ENCODE peak calls at places on chromosomes 11 and 22, in nine cellular contexts. One of them, this sample, is unnamed.

GRCh38 chr11:9905562-9905961 is 241.7 kb downstream of the SWAP70 start:
- DNase-seq in lung: no peak
- DNase-seq in HAP-1: peak; percentile 67
- DNase-seq in gastrocnemius medialis: no peak
- DNase-seq in K562: no peak
- DNase-seq in CD4-positive, alpha-beta memory T cell: no peak
- DNase-seq in PC-3: no peak
- DNase-seq in suprapubic skin: no peak
- DNase-seq in effector memory CD4-positive, alpha-beta T cell: no peak
- DNase-seq in this sample: no peak

GRCh38 chr11:84289381-84289906 is 1003.3 kb upstream of the CCDC90B start:
- DNase-seq in lung: no peak
- DNase-seq in HAP-1: no peak
- DNase-seq in gastrocnemius medialis: no peak
- DNase-seq in K562: no peak
- DNase-seq in CD4-positive, alpha-beta memory T cell: no peak
- DNase-seq in PC-3: peak; percentile 6
- DNase-seq in suprapubic skin: no peak
- DNase-seq in effector memory CD4-positive, alpha-beta T cell: no peak
- DNase-seq in this sample: peak; percentile 9

GRCh38 chr22:33853200-33854097 is 66.8 kb downstream of the LARGE1 start:
- DNase-seq in lung: peak; percentile 65
- DNase-seq in HAP-1: peak; percentile 59
- DNase-seq in gastrocnemius medialis: peak; percentile 29
- DNase-seq in K562: no peak
- DNase-seq in CD4-positive, alpha-beta memory T cell: no peak
- DNase-seq in PC-3: peak; percentile 2
- DNase-seq in suprapubic skin: no peak
- DNase-seq in effector memory CD4-positive, alpha-beta T cell: no peak
- DNase-seq in this sample: peak; percentile 85

GRCh38 chr11:84608788-84609309 is 1018.3 kb downstream of the DLG2 start:
- DNase-seq in lung: peak; percentile 44
- DNase-seq in HAP-1: no peak
- DNase-seq in gastrocnemius medialis: peak; percentile 46
- DNase-seq in K562: no peak
- DNase-seq in CD4-positive, alpha-beta memory T cell: no peak
- DNase-seq in PC-3: no peak
- DNase-seq in suprapubic skin: no peak
- DNase-seq in effector memory CD4-positive, alpha-beta T cell: no peak
- DNase-seq in this sample: no peak

GRCh38 chr11:19962795-19963163 is 197.5 kb downstream of the DBX1 start:
- DNase-seq in lung: no peak
- DNase-seq in HAP-1: no peak
- DNase-seq in gastrocnemius medialis: no peak
- DNase-seq in K562: no peak
- DNase-seq in CD4-positive, alpha-beta memory T cell: no peak
- DNase-seq in PC-3: no peak
- DNase-seq in suprapubic skin: no peak
- DNase-seq in effector memory CD4-positive, alpha-beta T cell: no peak
- DNase-seq in this sample: no peak

GRCh38 chr11:64743591-64744543 is at the start of gene RASGRP2:
- DNase-seq in lung: peak; percentile 74
- DNase-seq in HAP-1: no peak
- DNase-seq in gastrocnemius medialis: peak; percentile 73
- DNase-seq in K562: peak; percentile 73
- DNase-seq in CD4-positive, alpha-beta memory T cell: peak; percentile 87
- DNase-seq in PC-3: peak; percentile 40
- DNase-seq in suprapubic skin: peak; percentile 90
- DNase-seq in effector memory CD4-positive, alpha-beta T cell: peak; percentile 77
- DNase-seq in this sample: no peak

GRCh38 chr22:36579441-36579840 is 50.5 kb upstream of the EIF3D start:
- DNase-seq in lung: no peak
- DNase-seq in HAP-1: no peak
- DNase-seq in gastrocnemius medialis: no peak
- DNase-seq in K562: no peak
- DNase-seq in CD4-positive, alpha-beta memory T cell: no peak
- DNase-seq in PC-3: no peak
- DNase-seq in suprapubic skin: no peak
- DNase-seq in effector memory CD4-positive, alpha-beta T cell: no peak
- DNase-seq in this sample: no peak

GRCh38 chr11:111629499-111629898 is 27.2 kb downstream of the SIK2 start:
- DNase-seq in lung: no peak
- DNase-seq in HAP-1: no peak
- DNase-seq in gastrocnemius medialis: no peak
- DNase-seq in K562: no peak
- DNase-seq in CD4-positive, alpha-beta memory T cell: no peak
- DNase-seq in PC-3: no peak
- DNase-seq in suprapubic skin: no peak
- DNase-seq in effector memory CD4-positive, alpha-beta T cell: no peak
- DNase-seq in this sample: no peak

GRCh38 chr11:118961591-118961990 is 5.5 kb downstream of the UPK2 start:
- DNase-seq in lung: no peak
- DNase-seq in HAP-1: no peak
- DNase-seq in gastrocnemius medialis: no peak
- DNase-seq in K562: no peak
- DNase-seq in CD4-positive, alpha-beta memory T cell: no peak
- DNase-seq in PC-3: no peak
- DNase-seq in suprapubic skin: no peak
- DNase-seq in effector memory CD4-positive, alpha-beta T cell: no peak
- DNase-seq in this sample: no peak

GRCh38 chr11:103683581-103683980 is 352.9 kb upstream of the DDI1 start:
- DNase-seq in lung: no peak
- DNase-seq in HAP-1: no peak
- DNase-seq in gastrocnemius medialis: no peak
- DNase-seq in K562: no peak
- DNase-seq in CD4-positive, alpha-beta memory T cell: no peak
- DNase-seq in PC-3: peak; percentile 20
- DNase-seq in suprapubic skin: no peak
- DNase-seq in effector memory CD4-positive, alpha-beta T cell: no peak
- DNase-seq in this sample: no peak

GRCh38 chr11:36153581-36153980 is 135.6 kb downstream of the COMMD9 start:
- DNase-seq in lung: no peak
- DNase-seq in HAP-1: no peak
- DNase-seq in gastrocnemius medialis: no peak
- DNase-seq in K562: no peak
- DNase-seq in CD4-positive, alpha-beta memory T cell: no peak
- DNase-seq in PC-3: no peak
- DNase-seq in suprapubic skin: no peak
- DNase-seq in effector memory CD4-positive, alpha-beta T cell: no peak
- DNase-seq in this sample: no peak

GRCh38 chr11:67048515-67048914 is 8.1 kb upstream of the RHOD start:
- DNase-seq in lung: no peak
- DNase-seq in HAP-1: no peak
- DNase-seq in gastrocnemius medialis: no peak
- DNase-seq in K562: no peak
- DNase-seq in CD4-positive, alpha-beta memory T cell: no peak
- DNase-seq in PC-3: no peak
- DNase-seq in suprapubic skin: peak; percentile 79
- DNase-seq in effector memory CD4-positive, alpha-beta T cell: no peak
- DNase-seq in this sample: no peak

GRCh38 chr11:17738350-17739207 is 4.0 kb downstream of the KCNC1 start:
- DNase-seq in lung: no peak
- DNase-seq in HAP-1: no peak
- DNase-seq in gastrocnemius medialis: no peak
- DNase-seq in K562: peak; percentile 37
- DNase-seq in CD4-positive, alpha-beta memory T cell: no peak
- DNase-seq in PC-3: no peak
- DNase-seq in suprapubic skin: peak; percentile 40
- DNase-seq in effector memory CD4-positive, alpha-beta T cell: no peak
- DNase-seq in this sample: no peak

GRCh38 chr11:64553554-64554201 is 37.3 kb upstream of the SLC22A12 start:
- DNase-seq in lung: peak; percentile 53
- DNase-seq in HAP-1: peak; percentile 59
- DNase-seq in gastrocnemius medialis: no peak
- DNase-seq in K562: peak; percentile 79
- DNase-seq in CD4-positive, alpha-beta memory T cell: peak; percentile 40
- DNase-seq in PC-3: peak; percentile 65
- DNase-seq in suprapubic skin: peak; percentile 65
- DNase-seq in effector memory CD4-positive, alpha-beta T cell: peak; percentile 21
- DNase-seq in this sample: peak; percentile 28

GRCh38 chr22:42202669-42203068 is 67.8 kb downstream of the TCF20 start:
- DNase-seq in lung: no peak
- DNase-seq in HAP-1: no peak
- DNase-seq in gastrocnemius medialis: no peak
- DNase-seq in K562: no peak
- DNase-seq in CD4-positive, alpha-beta memory T cell: peak; percentile 45
- DNase-seq in PC-3: no peak
- DNase-seq in suprapubic skin: no peak
- DNase-seq in effector memory CD4-positive, alpha-beta T cell: peak; percentile 23
- DNase-seq in this sample: no peak

GRCh38 chr11:108916935-108917334 is 252.1 kb downstream of the DDX10 start:
- DNase-seq in lung: no peak
- DNase-seq in HAP-1: no peak
- DNase-seq in gastrocnemius medialis: no peak
- DNase-seq in K562: no peak
- DNase-seq in CD4-positive, alpha-beta memory T cell: no peak
- DNase-seq in PC-3: no peak
- DNase-seq in suprapubic skin: no peak
- DNase-seq in effector memory CD4-positive, alpha-beta T cell: no peak
- DNase-seq in this sample: no peak

GRCh38 chr22:31630331-31631329 is 31.4 kb downstream of the PISD start:
- DNase-seq in lung: peak; percentile 83
- DNase-seq in HAP-1: peak; percentile 79
- DNase-seq in gastrocnemius medialis: peak; percentile 31
- DNase-seq in K562: peak; percentile 90
- DNase-seq in CD4-positive, alpha-beta memory T cell: peak; percentile 88
- DNase-seq in PC-3: peak; percentile 71
- DNase-seq in suprapubic skin: peak; percentile 87
- DNase-seq in effector memory CD4-positive, alpha-beta T cell: peak; percentile 85
- DNase-seq in this sample: peak; percentile 72

GRCh38 chr22:31631381-31631780 is 30.6 kb downstream of the PISD start:
- DNase-seq in lung: no peak
- DNase-seq in HAP-1: no peak
- DNase-seq in gastrocnemius medialis: no peak
- DNase-seq in K562: no peak
- DNase-seq in CD4-positive, alpha-beta memory T cell: no peak
- DNase-seq in PC-3: no peak
- DNase-seq in suprapubic skin: no peak
- DNase-seq in effector memory CD4-positive, alpha-beta T cell: no peak
- DNase-seq in this sample: no peak

GRCh38 chr22:31628362-31628761 is 33.7 kb downstream of the PISD start:
- DNase-seq in lung: no peak
- DNase-seq in HAP-1: no peak
- DNase-seq in gastrocnemius medialis: no peak
- DNase-seq in K562: no peak
- DNase-seq in CD4-positive, alpha-beta memory T cell: no peak
- DNase-seq in PC-3: no peak
- DNase-seq in suprapubic skin: no peak
- DNase-seq in effector memory CD4-positive, alpha-beta T cell: no peak
- DNase-seq in this sample: no peak

GRCh38 chr22:31628969-31629723 is 32.9 kb downstream of the PISD start:
- DNase-seq in lung: no peak
- DNase-seq in HAP-1: no peak
- DNase-seq in gastrocnemius medialis: no peak
- DNase-seq in K562: peak; percentile 50
- DNase-seq in CD4-positive, alpha-beta memory T cell: no peak
- DNase-seq in PC-3: no peak
- DNase-seq in suprapubic skin: no peak
- DNase-seq in effector memory CD4-positive, alpha-beta T cell: no peak
- DNase-seq in this sample: no peak

GRCh38 chr22:31629741-31630184 is 32.3 kb downstream of the PISD start:
- DNase-seq in lung: no peak
- DNase-seq in HAP-1: no peak
- DNase-seq in gastrocnemius medialis: no peak
- DNase-seq in K562: no peak
- DNase-seq in CD4-positive, alpha-beta memory T cell: no peak
- DNase-seq in PC-3: no peak
- DNase-seq in suprapubic skin: no peak
- DNase-seq in effector memory CD4-positive, alpha-beta T cell: no peak
- DNase-seq in this sample: no peak
- H3K4me1 ChIP-seq in lung: peaks cover 43% of the 10 kb centered on the region
- H3K4me1 ChIP-seq in HAP-1: peaks cover 6% of the 10 kb centered on the region
- H3K4me1 ChIP-seq in gastrocnemius medialis: peaks cover 57% of the 10 kb centered on the region
- H3K4me1 ChIP-seq in K562: peaks cover 62% of the 10 kb centered on the region
- H3K4me1 ChIP-seq in CD4-positive, alpha-beta memory T cell: peaks cover 56% of the 10 kb centered on the region
- H3K4me1 ChIP-seq in PC-3: no peaks in the 10 kb centered on the region
- H3K4me1 ChIP-seq in suprapubic skin: peaks cover 62% of the 10 kb centered on the region
- H3K4me1 ChIP-seq in effector memory CD4-positive, alpha-beta T cell: peaks cover 19% of the 10 kb centered on the region
- H3K4me1 ChIP-seq in this sample: peaks cover 8% of the 10 kb centered on the region

DNA sequence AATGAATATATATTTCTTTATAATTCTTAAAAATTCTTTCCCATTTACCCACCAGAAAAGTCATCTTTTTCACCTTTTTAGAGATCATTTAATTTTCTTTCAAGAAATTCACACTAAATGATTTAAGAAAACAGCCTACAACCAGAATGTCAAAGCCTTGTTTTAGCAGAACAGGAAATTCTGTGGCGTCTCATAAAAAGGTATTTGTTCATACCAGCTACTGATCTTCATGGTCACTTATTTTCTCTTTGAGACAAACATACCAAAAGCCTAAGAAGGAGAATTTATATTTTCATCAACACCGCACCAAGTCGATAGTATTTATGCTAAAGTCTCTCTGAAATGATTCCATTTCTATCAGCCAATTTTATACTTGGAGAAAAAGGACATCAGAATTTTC is 105.3 kb downstream of the ETS1 start:
- DNase-seq in lung: no peak
- DNase-seq in HAP-1: no peak
- DNase-seq in gastrocnemius medialis: no peak
- DNase-seq in K562: no peak
- DNase-seq in CD4-positive, alpha-beta memory T cell: no peak
- DNase-seq in PC-3: no peak
- DNase-seq in suprapubic skin: no peak
- DNase-seq in effector memory CD4-positive, alpha-beta T cell: no peak
- DNase-seq in this sample: no peak
- H3K4me1 ChIP-seq in lung: peaks cover 17% of the 10 kb centered on the region
- H3K4me1 ChIP-seq in HAP-1: no peaks in the 10 kb centered on the region
- H3K4me1 ChIP-seq in gastrocnemius medialis: peaks cover 49% of the 10 kb centered on the region
- H3K4me1 ChIP-seq in K562: no peaks in the 10 kb centered on the region
- H3K4me1 ChIP-seq in CD4-positive, alpha-beta memory T cell: peaks cover 100% of the 10 kb centered on the region
- H3K4me1 ChIP-seq in PC-3: no peaks in the 10 kb centered on the region
- H3K4me1 ChIP-seq in suprapubic skin: peaks cover 80% of the 10 kb centered on the region
- H3K4me1 ChIP-seq in effector memory CD4-positive, alpha-beta T cell: peaks cover 100% of the 10 kb centered on the region
- H3K4me1 ChIP-seq in this sample: no peaks in the 10 kb centered on the region

GRCh38 chr11:70868341-70868885 is 384.0 kb downstream of the SHANK2 start:
- DNase-seq in lung: no peak
- DNase-seq in HAP-1: no peak
- DNase-seq in gastrocnemius medialis: no peak
- DNase-seq in K562: no peak
- DNase-seq in CD4-positive, alpha-beta memory T cell: no peak
- DNase-seq in PC-3: no peak
- DNase-seq in suprapubic skin: no peak
- DNase-seq in effector memory CD4-positive, alpha-beta T cell: no peak
- DNase-seq in this sample: no peak
- H3K4me1 ChIP-seq in lung: peaks cover 2% of the 10 kb centered on the region
- H3K4me1 ChIP-seq in HAP-1: no peaks in the 10 kb centered on the region
- H3K4me1 ChIP-seq in gastrocnemius medialis: no peaks in the 10 kb centered on the region
- H3K4me1 ChIP-seq in K562: no peaks in the 10 kb centered on the region
- H3K4me1 ChIP-seq in CD4-positive, alpha-beta memory T cell: no peaks in the 10 kb centered on the region
- H3K4me1 ChIP-seq in PC-3: no peaks in the 10 kb centered on the region
- H3K4me1 ChIP-seq in suprapubic skin: no peaks in the 10 kb centered on the region
- H3K4me1 ChIP-seq in effector memory CD4-positive, alpha-beta T cell: no peaks in the 10 kb centered on the region
- H3K4me1 ChIP-seq in this sample: no peaks in the 10 kb centered on the region

DNA sequence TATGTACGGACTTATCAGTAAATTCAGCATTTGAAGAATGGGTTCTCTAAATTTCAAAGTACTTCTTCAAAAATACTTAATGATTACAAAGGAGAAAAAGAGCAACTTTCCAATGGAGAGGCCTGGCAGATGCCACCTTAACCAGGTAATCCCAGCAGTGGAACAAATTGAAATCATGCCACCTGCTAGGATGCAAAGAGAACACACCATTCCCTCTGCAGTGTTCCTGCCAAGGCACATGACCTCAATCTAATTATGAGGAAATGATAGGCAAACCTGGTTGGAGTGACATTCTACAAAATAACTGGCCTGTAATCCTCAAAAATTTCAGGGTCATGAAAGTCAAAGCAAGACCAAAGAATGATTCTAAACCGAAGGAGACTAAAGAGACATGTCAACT is 21.5 kb downstream of the TNRC6B start:
- DNase-seq in lung: no peak
- DNase-seq in HAP-1: no peak
- DNase-seq in gastrocnemius medialis: no peak
- DNase-seq in K562: no peak
- DNase-seq in CD4-positive, alpha-beta memory T cell: no peak
- DNase-seq in PC-3: no peak
- DNase-seq in suprapubic skin: peak; percentile 2
- DNase-seq in effector memory CD4-positive, alpha-beta T cell: no peak
- DNase-seq in this sample: no peak
- H3K4me1 ChIP-seq in lung: peaks cover 12% of the 10 kb centered on the region
- H3K4me1 ChIP-seq in HAP-1: peaks cover 8% of the 10 kb centered on the region
- H3K4me1 ChIP-seq in gastrocnemius medialis: peaks cover 83% of the 10 kb centered on the region
- H3K4me1 ChIP-seq in K562: peaks cover 5% of the 10 kb centered on the region
- H3K4me1 ChIP-seq in CD4-positive, alpha-beta memory T cell: peaks cover 77% of the 10 kb centered on the region
- H3K4me1 ChIP-seq in PC-3: peaks cover 16% of the 10 kb centered on the region
- H3K4me1 ChIP-seq in suprapubic skin: peaks cover 28% of the 10 kb centered on the region
- H3K4me1 ChIP-seq in effector memory CD4-positive, alpha-beta T cell: peaks cover 42% of the 10 kb centered on the region
- H3K4me1 ChIP-seq in this sample: peaks cover 30% of the 10 kb centered on the region